ENCODE peak calls at places on chromosome 9, in six cellular contexts. Q, U, P, E, L and N are unnamed samples.

GRCh38 chr9:76576344-76576743 is 117.4 kb downstream of the GCNT1 start:
- DNase-seq in Q (no peak), U (no peak), P (no peak), E (no peak), L (peak; percentile 51), N (no peak)

GRCh38 chr9:113919422-113919821 is 43.3 kb downstream of the ZNF618 start:
- DNase-seq in Q (peak; percentile 41), U (no peak), P (no peak), E (no peak), L (no peak), N (no peak)

GRCh38 chr9:114030364-114030763 is 47.7 kb downstream of the AMBP start:
- DNase-seq in Q (no peak), U (no peak), P (no peak), E (no peak), L (no peak), N (no peak)

GRCh38 chr9:13750061-13750460 is 470.6 kb upstream of the MPDZ start:
- DNase-seq in Q (no peak), U (no peak), P (no peak), E (no peak), L (no peak), N (no peak)

GRCh38 chr9:22147818-22148573 is 138.9 kb upstream of the CDKN2B start:
- DNase-seq in Q (no peak), U (peak; percentile 60), P (peak; percentile 55), E (no peak), L (no peak), N (no peak)

GRCh38 chr9:74773886-74774479 is 113.7 kb downstream of the TRPM6 start:
- DNase-seq in Q (peak; percentile 75), U (peak; percentile 67), P (peak; percentile 63), E (peak; percentile 44), L (peak; percentile 23), N (peak; percentile 67)

GRCh38 chr9:105693435-105694275 is 686 bp upstream of the TMEM38B start:
- DNase-seq in Q (no peak), U (no peak), P (no peak), E (no peak), L (no peak), N (no peak)

GRCh38 chr9:130587921-130588320 is 8.5 kb downstream of the FUBP3 start:
- DNase-seq in Q (no peak), U (no peak), P (no peak), E (no peak), L (no peak), N (no peak)

GRCh38 chr9:132485454-132485853 is 75.4 kb downstream of the CFAP77 start:
- DNase-seq in Q (no peak), U (no peak), P (no peak), E (no peak), L (no peak), N (no peak)

GRCh38 chr9:65403721-65404120 is 118.7 kb upstream of the FOXD4L5 start:
- DNase-seq in Q (no peak), U (no peak), P (no peak), E (no peak), L (no peak), N (no peak)

GRCh38 chr9:101814064-101814463 is 75.6 kb upstream of the GRIN3A start:
- DNase-seq in Q (no peak), U (no peak), P (no peak), E (no peak), L (no peak), N (no peak)

GRCh38 chr9:98707158-98708102 is 1.3 kb downstream of the GABBR2 start:
- DNase-seq in Q (peak; percentile 86), U (peak; percentile 3), P (peak; percentile 17), E (peak; percentile 51), L (no peak), N (peak; percentile 81)

GRCh38 chr9:70257991-70258691 is 637 bp upstream of the SMC5 start:
- DNase-seq in Q (no peak), U (peak; percentile 0), P (peak; percentile 26), E (peak; percentile 18), L (no peak), N (peak; percentile 15)

GRCh38 chr9:37992924-37993349 is 76.1 kb downstream of the SHB start:
- DNase-seq in Q (no peak), U (no peak), P (no peak), E (peak; percentile 66), L (no peak), N (no peak)

GRCh38 chr9:90795879-90796317 is 5.7 kb upstream of the SYK start:
- DNase-seq in Q (no peak), U (no peak), P (no peak), E (no peak), L (no peak), N (no peak)

GRCh38 chr9:114224247-114224610 is 68.9 kb downstream of the COL27A1 start:
- DNase-seq in Q (no peak), U (no peak), P (peak; percentile 53), E (no peak), L (no peak), N (peak; percentile 83)

GRCh38 chr9:109349431-109349846 is 28.6 kb upstream of the EPB41L4B start:
- DNase-seq in Q (no peak), U (no peak), P (no peak), E (no peak), L (no peak), N (no peak)

GRCh38 chr9:21681641-21682040 is 120.8 kb upstream of the MTAP start:
- DNase-seq in Q (no peak), U (no peak), P (no peak), E (no peak), L (no peak), N (no peak)

GRCh38 chr9:133396952-133397351 is 20.8 kb downstream of the STKLD1 start:
- DNase-seq in Q (peak; percentile 81), U (no peak), P (no peak), E (no peak), L (no peak), N (peak; percentile 23)

GRCh38 chr9:95341262-95342011 is 23.9 kb upstream of the FANCC start:
- DNase-seq in Q (no peak), U (no peak), P (no peak), E (no peak), L (no peak), N (no peak)

GRCh38 chr9:27485158-27485557 is 38.9 kb upstream of the IFNK start:
- DNase-seq in Q (no peak), U (no peak), P (no peak), E (no peak), L (peak; percentile 56), N (no peak)

GRCh38 chr9:128207076-128207731 is 4.0 kb downstream of the DNM1 start:
- DNase-seq in Q (no peak), U (no peak), P (no peak), E (no peak), L (no peak), N (no peak)

GRCh38 chr9:116190595-116190994 is 37.0 kb downstream of the PAPPA start:
- DNase-seq in Q (no peak), U (no peak), P (peak; percentile 5), E (no peak), L (no peak), N (no peak)

GRCh38 chr9:70113403-70114022 is 69.9 kb downstream of the MAMDC2 start:
- DNase-seq in Q (peak; percentile 65), U (peak; percentile 48), P (peak; percentile 23), E (peak; percentile 29), L (no peak), N (peak; percentile 66)

GRCh38 chr9:116594552-116594951 is 92.6 kb upstream of the TRIM32 start:
- DNase-seq in Q (no peak), U (peak; percentile 26), P (no peak), E (no peak), L (no peak), N (no peak)

GRCh38 chr9:129675656-129676055 is 10.2 kb downstream of the PRRX2 start:
- DNase-seq in Q (peak; percentile 41), U (no peak), P (no peak), E (no peak), L (no peak), N (no peak)

GRCh38 chr9:72292184-72292787 is 72.7 kb downstream of the ZFAND5 start:
- DNase-seq in Q (no peak), U (no peak), P (peak; percentile 30), E (no peak), L (no peak), N (no peak)

GRCh38 chr9:107274953-107275422 is 8.1 kb upstream of the RAD23B start:
- DNase-seq in Q (no peak), U (peak; percentile 46), P (peak; percentile 57), E (no peak), L (no peak), N (no peak)

GRCh38 chr9:89022902-89023301 is 31.6 kb downstream of the S1PR3 start:
- DNase-seq in Q (no peak), U (no peak), P (no peak), E (no peak), L (no peak), N (no peak)

GRCh38 chr9:318646-319045 is 104.0 kb downstream of the DOCK8 start:
- DNase-seq in Q (no peak), U (no peak), P (no peak), E (no peak), L (no peak), N (no peak)

GRCh38 chr9:128617943-128618342 is 38.7 kb downstream of the DYNC2I2 start:
- DNase-seq in Q (no peak), U (no peak), P (no peak), E (no peak), L (no peak), N (no peak)

GRCh38 chr9:71795097-71795807 is 26.9 kb upstream of the CEMIP2 start:
- DNase-seq in Q (no peak), U (no peak), P (no peak), E (no peak), L (peak; percentile 91), N (no peak)

GRCh38 chr9:108698801-108699200 is 157.0 kb downstream of the ACTL7B start:
- DNase-seq in Q (no peak), U (no peak), P (no peak), E (no peak), L (no peak), N (no peak)

GRCh38 chr9:18799420-18799819 is 233.6 kb downstream of the SAXO1 start:
- DNase-seq in Q (no peak), U (no peak), P (no peak), E (no peak), L (no peak), N (no peak)
- TF ChIP-seq ZNF274 in Q (no peak), U (no peak), P (no peak), E (no peak), L (no peak), N (no peak)

DNA sequence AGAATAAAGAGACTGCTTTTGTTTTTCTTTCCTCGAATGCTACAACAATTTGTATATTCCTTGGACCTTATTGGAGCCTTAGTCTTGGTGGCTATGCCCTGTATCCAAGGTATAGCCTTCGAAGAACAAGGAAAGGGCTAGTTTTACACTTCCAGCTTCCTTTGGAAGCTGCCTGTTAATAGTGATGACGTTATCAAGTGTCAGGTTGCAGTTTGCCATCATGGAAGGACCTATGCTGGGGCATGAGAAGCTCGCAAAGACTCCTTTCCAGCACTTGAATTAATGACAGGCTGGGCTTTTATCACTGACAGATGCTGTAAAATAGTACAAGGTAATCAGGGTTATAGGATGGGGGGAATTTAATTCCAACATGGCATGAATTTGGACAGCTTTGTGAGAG is 157.9 kb downstream of the KDM4C start:
- DNase-seq in Q (no peak), U (no peak), P (no peak), E (no peak), L (no peak), N (no peak)
- TF ChIP-seq ZNF274 in Q (no peak), U (no peak), P (no peak), E (no peak), L (no peak), N (no peak)

GRCh38 chr9:87479801-87480201 is 17.9 kb upstream of the DAPK1 start:
- DNase-seq in Q (no peak), U (no peak), P (peak; percentile 50), E (peak; percentile 11), L (peak; percentile 86), N (no peak)
- TF ChIP-seq ZNF274 in Q (no peak), U (no peak), P (no peak), E (no peak), L (no peak), N (no peak)

GRCh38 chr9:136996361-136997281 is at the start of gene CLIC3:
- DNase-seq in Q (peak; percentile 74), U (no peak), P (peak; percentile 46), E (peak; percentile 80), L (no peak), N (no peak)
- TF ChIP-seq ZNF274 in Q (no peak), U (no peak), P (no peak), E (no peak), L (no peak), N (no peak)